ENCODE peak calls at places on chromosome 19, in six cellular contexts. One of them, this sample, is unnamed. For H3K27me3 and H3K4me1, the result is how much of the 10 kb centered on the place peaks cover.

GRCh38 chr19:48413879-48414623 is 20.6 kb downstream of the GRIN2D start:
- DNase-seq in heart right ventricle: no peak
- DNase-seq in neuronal stem cell: no peak
- DNase-seq in ovary: no peak
- DNase-seq in cardiac muscle cell: no peak
- DNase-seq in body of pancreas: no peak
- DNase-seq in this sample: no peak

GRCh38 chr19:14517840-14518505 is at the start of gene DNAJB1:
- DNase-seq in heart right ventricle: peak
- DNase-seq in neuronal stem cell: no peak
- DNase-seq in ovary: peak
- DNase-seq in cardiac muscle cell: peak
- DNase-seq in body of pancreas: peak
- DNase-seq in this sample: peak

GRCh38 chr19:4059931-4060620 is 6.6 kb downstream of the ZBTB7A start:
- DNase-seq in heart right ventricle: peak
- DNase-seq in neuronal stem cell: no peak
- DNase-seq in ovary: peak
- DNase-seq in cardiac muscle cell: no peak
- DNase-seq in body of pancreas: peak
- DNase-seq in this sample: peak

GRCh38 chr19:49390978-49391304 is 2.9 kb downstream of the KASH5 start:
- DNase-seq in heart right ventricle: no peak
- DNase-seq in neuronal stem cell: no peak
- DNase-seq in ovary: no peak
- DNase-seq in cardiac muscle cell: no peak
- DNase-seq in body of pancreas: peak
- DNase-seq in this sample: no peak

GRCh38 chr19:39195755-39196154 is 1.0 kb upstream of the NCCRP1 start:
- DNase-seq in heart right ventricle: no peak
- DNase-seq in neuronal stem cell: no peak
- DNase-seq in ovary: no peak
- DNase-seq in cardiac muscle cell: no peak
- DNase-seq in body of pancreas: peak
- DNase-seq in this sample: no peak

GRCh38 chr19:12260236-12260635 is 34.4 kb downstream of the ZNF44 start:
- DNase-seq in heart right ventricle: no peak
- DNase-seq in neuronal stem cell: no peak
- DNase-seq in ovary: no peak
- DNase-seq in cardiac muscle cell: no peak
- DNase-seq in body of pancreas: no peak
- DNase-seq in this sample: no peak

GRCh38 chr19:45469835-45470146 is 2.0 kb downstream of the FOSB start:
- DNase-seq in heart right ventricle: no peak
- DNase-seq in neuronal stem cell: no peak
- DNase-seq in ovary: no peak
- DNase-seq in cardiac muscle cell: peak
- DNase-seq in body of pancreas: no peak
- DNase-seq in this sample: no peak

GRCh38 chr19:35940839-35941238 is 4.7 kb downstream of the LRFN3 start:
- DNase-seq in heart right ventricle: no peak
- DNase-seq in neuronal stem cell: no peak
- DNase-seq in ovary: no peak
- DNase-seq in cardiac muscle cell: no peak
- DNase-seq in body of pancreas: no peak
- DNase-seq in this sample: no peak

GRCh38 chr19:47003611-47003935 is 16.1 kb upstream of the NPAS1 start:
- DNase-seq in heart right ventricle: no peak
- DNase-seq in neuronal stem cell: no peak
- DNase-seq in ovary: no peak
- DNase-seq in cardiac muscle cell: no peak
- DNase-seq in body of pancreas: no peak
- DNase-seq in this sample: no peak

GRCh38 chr19:53308339-53308811 is 25.2 kb upstream of the ZNF845 start:
- DNase-seq in heart right ventricle: peak
- DNase-seq in neuronal stem cell: peak
- DNase-seq in ovary: no peak
- DNase-seq in cardiac muscle cell: peak
- DNase-seq in body of pancreas: peak
- DNase-seq in this sample: no peak

GRCh38 chr19:10624585-10624984 is 768 bp upstream of the SLC44A2 start:
- DNase-seq in heart right ventricle: no peak
- DNase-seq in neuronal stem cell: no peak
- DNase-seq in ovary: no peak
- DNase-seq in cardiac muscle cell: no peak
- DNase-seq in body of pancreas: no peak
- DNase-seq in this sample: no peak

GRCh38 chr19:48746738-48747575 is at the start of gene IZUMO1:
- DNase-seq in heart right ventricle: peak
- DNase-seq in neuronal stem cell: peak
- DNase-seq in ovary: peak
- DNase-seq in cardiac muscle cell: peak
- DNase-seq in body of pancreas: peak
- DNase-seq in this sample: peak

GRCh38 chr19:33905473-33905936 is 108.8 kb downstream of the KCTD15 start:
- DNase-seq in heart right ventricle: peak
- DNase-seq in neuronal stem cell: peak
- DNase-seq in ovary: no peak
- DNase-seq in cardiac muscle cell: peak
- DNase-seq in body of pancreas: peak
- DNase-seq in this sample: peak

GRCh38 chr19:35249848-35250711 is 1.3 kb downstream of the LSR start:
- DNase-seq in heart right ventricle: no peak
- DNase-seq in neuronal stem cell: no peak
- DNase-seq in ovary: no peak
- DNase-seq in cardiac muscle cell: no peak
- DNase-seq in body of pancreas: no peak
- DNase-seq in this sample: no peak

GRCh38 chr19:34480971-34481821 is at the start of gene WTIP:
- DNase-seq in heart right ventricle: peak
- DNase-seq in neuronal stem cell: peak
- DNase-seq in ovary: peak
- DNase-seq in cardiac muscle cell: peak
- DNase-seq in body of pancreas: peak
- DNase-seq in this sample: peak

GRCh38 chr19:13633109-13633508 is 126.8 kb upstream of the CACNA1A start:
- DNase-seq in heart right ventricle: no peak
- DNase-seq in neuronal stem cell: peak
- DNase-seq in ovary: no peak
- DNase-seq in cardiac muscle cell: peak
- DNase-seq in body of pancreas: peak
- DNase-seq in this sample: no peak

GRCh38 chr19:17418710-17419109 is 1.1 kb upstream of the MVB12A start:
- DNase-seq in heart right ventricle: no peak
- DNase-seq in neuronal stem cell: no peak
- DNase-seq in ovary: no peak
- DNase-seq in cardiac muscle cell: no peak
- DNase-seq in body of pancreas: no peak
- DNase-seq in this sample: no peak

GRCh38 chr19:13283871-13284270 is 133.7 kb downstream of the IER2 start:
- DNase-seq in heart right ventricle: no peak
- DNase-seq in neuronal stem cell: no peak
- DNase-seq in ovary: no peak
- DNase-seq in cardiac muscle cell: no peak
- DNase-seq in body of pancreas: no peak
- DNase-seq in this sample: no peak

GRCh38 chr19:15421726-15422260 is 3.0 kb upstream of the AKAP8L start:
- DNase-seq in heart right ventricle: peak
- DNase-seq in neuronal stem cell: no peak
- DNase-seq in ovary: peak
- DNase-seq in cardiac muscle cell: no peak
- DNase-seq in body of pancreas: peak
- DNase-seq in this sample: peak

GRCh38 chr19:16462757-16463250 is 9.0 kb downstream of the EPS15L1 start:
- DNase-seq in heart right ventricle: no peak
- DNase-seq in neuronal stem cell: no peak
- DNase-seq in ovary: no peak
- DNase-seq in cardiac muscle cell: no peak
- DNase-seq in body of pancreas: no peak
- DNase-seq in this sample: peak

GRCh38 chr19:46347985-46348384 is 1.1 kb downstream of the PPP5C start:
- DNase-seq in heart right ventricle: no peak
- DNase-seq in neuronal stem cell: no peak
- DNase-seq in ovary: no peak
- DNase-seq in cardiac muscle cell: no peak
- DNase-seq in body of pancreas: no peak
- DNase-seq in this sample: no peak

GRCh38 chr19:16608290-16608704 is 19.7 kb downstream of the MED26 start:
- DNase-seq in heart right ventricle: no peak
- DNase-seq in neuronal stem cell: no peak
- DNase-seq in ovary: peak
- DNase-seq in cardiac muscle cell: no peak
- DNase-seq in body of pancreas: peak
- DNase-seq in this sample: no peak

GRCh38 chr19:17158584-17158983 is 56.6 kb upstream of the USE1 start:
- DNase-seq in heart right ventricle: no peak
- DNase-seq in neuronal stem cell: no peak
- DNase-seq in ovary: no peak
- DNase-seq in cardiac muscle cell: no peak
- DNase-seq in body of pancreas: no peak
- DNase-seq in this sample: no peak

GRCh38 chr19:47696635-47697034 is 16.6 kb upstream of the EHD2 start:
- DNase-seq in heart right ventricle: no peak
- DNase-seq in neuronal stem cell: no peak
- DNase-seq in ovary: no peak
- DNase-seq in cardiac muscle cell: no peak
- DNase-seq in body of pancreas: no peak
- DNase-seq in this sample: no peak

GRCh38 chr19:14347999-14348889 is 33.0 kb upstream of the ADGRE5 start:
- DNase-seq in heart right ventricle: peak
- DNase-seq in neuronal stem cell: peak
- DNase-seq in ovary: peak
- DNase-seq in cardiac muscle cell: peak
- DNase-seq in body of pancreas: peak
- DNase-seq in this sample: peak

DNA sequence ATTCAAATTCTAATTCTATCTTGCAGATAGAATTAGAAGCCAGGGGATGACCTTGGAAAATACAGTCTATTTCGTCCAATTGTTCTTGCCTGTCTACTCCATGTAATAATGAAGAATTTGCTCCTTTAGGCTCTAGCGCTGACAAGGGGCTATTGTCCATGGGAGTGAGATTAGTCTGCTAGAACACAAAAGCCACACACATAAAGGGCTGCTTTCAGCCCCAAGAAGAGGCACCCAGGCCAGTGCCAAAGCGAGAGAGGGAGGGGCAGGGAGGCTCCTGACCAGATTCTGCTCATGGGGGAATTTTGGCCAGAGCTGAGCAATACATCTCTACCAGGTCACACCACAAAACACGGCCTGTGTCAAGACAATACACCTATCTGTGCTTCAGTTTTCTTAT is 1306.9 kb downstream of the UQCRFS1 start:
- DNase-seq in heart right ventricle: no peak
- DNase-seq in neuronal stem cell: no peak
- DNase-seq in ovary: no peak
- DNase-seq in cardiac muscle cell: no peak
- DNase-seq in body of pancreas: no peak
- DNase-seq in this sample: no peak
- H3K27me3 ChIP-seq in heart right ventricle: under half
- H3K27me3 ChIP-seq in neuronal stem cell: under half
- H3K27me3 ChIP-seq in ovary: under half
- H3K27me3 ChIP-seq in cardiac muscle cell: under half
- H3K27me3 ChIP-seq in body of pancreas: under half
- H3K27me3 ChIP-seq in this sample: under half

GRCh38 chr19:1042689-1043511 is 3.0 kb downstream of the ABCA7 start:
- DNase-seq in heart right ventricle: no peak
- DNase-seq in neuronal stem cell: no peak
- DNase-seq in ovary: no peak
- DNase-seq in cardiac muscle cell: no peak
- DNase-seq in body of pancreas: no peak
- DNase-seq in this sample: peak
- H3K4me1 ChIP-seq in heart right ventricle: under half
- H3K4me1 ChIP-seq in neuronal stem cell: under half
- H3K4me1 ChIP-seq in ovary: under half
- H3K4me1 ChIP-seq in cardiac muscle cell: under half
- H3K4me1 ChIP-seq in body of pancreas: under half
- H3K4me1 ChIP-seq in this sample: under half

GRCh38 chr19:55165952-55166529 is 372 bp downstream of the DNAAF3 start:
- DNase-seq in heart right ventricle: peak
- DNase-seq in neuronal stem cell: peak
- DNase-seq in ovary: no peak
- DNase-seq in cardiac muscle cell: peak
- DNase-seq in body of pancreas: peak
- DNase-seq in this sample: peak
- H3K27me3 ChIP-seq in heart right ventricle: half or more
- H3K27me3 ChIP-seq in neuronal stem cell: under half
- H3K27me3 ChIP-seq in ovary: under half
- H3K27me3 ChIP-seq in cardiac muscle cell: under half
- H3K27me3 ChIP-seq in body of pancreas: under half
- H3K27me3 ChIP-seq in this sample: half or more

GRCh38 chr19:32814046-32814445 is 55.5 kb downstream of the SLC7A9 start:
- DNase-seq in heart right ventricle: no peak
- DNase-seq in neuronal stem cell: no peak
- DNase-seq in ovary: no peak
- DNase-seq in cardiac muscle cell: no peak
- DNase-seq in body of pancreas: no peak
- DNase-seq in this sample: no peak

GRCh38 chr19:32812036-32812435 is 57.5 kb downstream of the SLC7A9 start:
- DNase-seq in heart right ventricle: no peak
- DNase-seq in neuronal stem cell: no peak
- DNase-seq in ovary: no peak
- DNase-seq in cardiac muscle cell: no peak
- DNase-seq in body of pancreas: no peak
- DNase-seq in this sample: no peak

GRCh38 chr19:32814624-32815023 is 54.9 kb downstream of the SLC7A9 start:
- DNase-seq in heart right ventricle: no peak
- DNase-seq in neuronal stem cell: no peak
- DNase-seq in ovary: no peak
- DNase-seq in cardiac muscle cell: no peak
- DNase-seq in body of pancreas: no peak
- DNase-seq in this sample: no peak

GRCh38 chr19:32811151-32811550 is 58.4 kb downstream of the SLC7A9 start:
- DNase-seq in heart right ventricle: no peak
- DNase-seq in neuronal stem cell: no peak
- DNase-seq in ovary: no peak
- DNase-seq in cardiac muscle cell: no peak
- DNase-seq in body of pancreas: no peak
- DNase-seq in this sample: no peak

DNA sequence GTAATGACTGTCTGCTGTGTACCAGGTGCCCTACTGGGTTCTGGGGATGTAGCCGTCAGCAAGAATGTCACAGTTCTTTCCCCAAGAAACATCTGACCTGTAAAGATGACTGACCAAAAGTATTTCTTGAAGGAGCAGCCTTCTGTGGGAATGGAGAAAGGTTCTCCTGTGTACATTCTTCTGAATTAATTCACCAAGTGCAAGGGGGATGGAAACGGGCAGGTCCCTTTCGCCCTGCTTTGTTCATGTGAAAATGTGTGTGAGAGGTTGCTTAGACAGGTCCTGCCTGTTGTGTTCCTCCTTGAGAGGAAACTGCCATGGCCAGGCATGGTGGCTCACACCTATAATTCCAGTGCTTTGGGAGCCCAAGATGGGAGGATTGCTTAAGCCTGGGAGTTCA is 57.0 kb downstream of the SLC7A9 start:
- DNase-seq in heart right ventricle: no peak
- DNase-seq in neuronal stem cell: no peak
- DNase-seq in ovary: no peak
- DNase-seq in cardiac muscle cell: no peak
- DNase-seq in body of pancreas: no peak
- DNase-seq in this sample: no peak
- H3K4me1 ChIP-seq in heart right ventricle: under half
- H3K4me1 ChIP-seq in neuronal stem cell: under half
- H3K4me1 ChIP-seq in ovary: under half
- H3K4me1 ChIP-seq in cardiac muscle cell: under half
- H3K4me1 ChIP-seq in body of pancreas: under half
- H3K4me1 ChIP-seq in this sample: under half

GRCh38 chr19:30263719-30264440 is 108.3 kb upstream of the ZNF536 start:
- DNase-seq in heart right ventricle: no peak
- DNase-seq in neuronal stem cell: no peak
- DNase-seq in ovary: no peak
- DNase-seq in cardiac muscle cell: no peak
- DNase-seq in body of pancreas: no peak
- DNase-seq in this sample: no peak
- H3K27me3 ChIP-seq in heart right ventricle: under half
- H3K27me3 ChIP-seq in neuronal stem cell: under half
- H3K27me3 ChIP-seq in ovary: under half
- H3K27me3 ChIP-seq in cardiac muscle cell: under half
- H3K27me3 ChIP-seq in body of pancreas: under half
- H3K27me3 ChIP-seq in this sample: under half